ENCODE peak calls at places on chromosomes 12 and 14, in seven cellular contexts. G, K, T, F, E, M and Y are unnamed samples.

GRCh38 chr12:95700316-95700785 is 90.2 kb downstream of the NTN4 start:
- DNase-seq in E (peak), K (no peak), G (no peak), F (peak), T (no peak), M (no peak), Y (no peak)

GRCh38 chr12:79685068-79685467 is 5.7 kb downstream of the PAWR start:
- DNase-seq in G (no peak), F (no peak), E (no peak), K (no peak), T (no peak), M (no peak), Y (no peak)

GRCh38 chr12:97097734-97098133 is 190.7 kb downstream of the NEDD1 start:
- DNase-seq in M (no peak), K (no peak), E (no peak), T (no peak), G (no peak), F (no peak), Y (no peak)

GRCh38 chr14:106530423-106531107 is 1004.2 kb downstream of the TMEM121 start:
- DNase-seq in T (no peak), M (no peak), K (no peak), F (no peak), G (peak), E (peak), Y (peak)

GRCh38 chr12:117193903-117194302 is 3.6 kb upstream of the FBXO21 start:
- DNase-seq in M (no peak), F (no peak), G (no peak), E (no peak), T (no peak), K (no peak), Y (no peak)

GRCh38 chr12:3398196-3398789 is 92.7 kb upstream of the PRMT8 start:
- DNase-seq in K (no peak), T (no peak), G (no peak), F (no peak), M (no peak), E (no peak), Y (no peak)

GRCh38 chr14:93023039-93023438 is 92.7 kb downstream of the ITPK1 start:
- DNase-seq in T (peak), F (no peak), G (no peak), M (no peak), K (no peak), E (no peak), Y (no peak)

GRCh38 chr12:24359418-24359817 is 409.9 kb upstream of the SOX5 start:
- DNase-seq in M (no peak), G (no peak), E (no peak), F (no peak), T (no peak), K (no peak), Y (no peak)

GRCh38 chr14:93132472-93133065 is 16.8 kb upstream of the ITPK1 start:
- DNase-seq in T (peak), K (no peak), F (no peak), M (peak), E (no peak), G (no peak), Y (peak)